ENCODE peak calls at places on chromosomes 11 and 22, in nine cellular contexts. S is spleen; B is coronary artery; M is AG10803; T is cardiac muscle cell; I is transverse colon; Y is CD4-positive, alpha-beta T cell; K is neural crest cell; E is Peyer's patch. X is an unnamed sample.
A peak's percentile ranks its signal among the peaks of the same experiment; 100 is the strongest.

GRCh38 chr22:24819941-24820461 is 14.0 kb downstream of the SGSM1 start:
- DNase-seq in T (no peak), E (no peak), I (peak; percentile 65), K (no peak), S (no peak), B (no peak), M (no peak), Y (no peak), X (no peak)

GRCh38 chr11:7436657-7437056 is 48.6 kb upstream of the OLFML1 start:
- DNase-seq in M (no peak), K (no peak), T (no peak), E (peak; percentile 47), Y (no peak), B (no peak), S (no peak), I (no peak), X (no peak)

GRCh38 chr11:117300301-117300700 is 9.2 kb downstream of the BACE1-AS start:
- DNase-seq in I (peak; percentile 23), Y (no peak), S (no peak), B (no peak), T (peak; percentile 51), K (peak; percentile 43), E (no peak), M (peak; percentile 24), X (no peak)

GRCh38 chr11:123681007-123681406 is 26.6 kb upstream of the SCN3B start:
- DNase-seq in Y (no peak), K (no peak), M (no peak), I (no peak), B (no peak), T (no peak), E (no peak), S (no peak), X (no peak)

GRCh38 chr11:79314906-79315689 is 125.7 kb downstream of the TENM4 start:
- DNase-seq in B (no peak), K (peak; percentile 23), M (peak; percentile 11), E (no peak), I (no peak), T (peak; percentile 80), S (no peak), Y (no peak), X (no peak)

GRCh38 chr22:26748845-26749244 is 91.5 kb downstream of the MIAT start:
- DNase-seq in I (no peak), Y (no peak), S (no peak), M (no peak), T (no peak), K (no peak), B (no peak), E (no peak), X (no peak)

GRCh38 chr11:78268516-78269410 is 80.0 kb downstream of the USP35 start:
- DNase-seq in K (no peak), S (no peak), M (peak; percentile 11), Y (no peak), B (no peak), I (no peak), E (no peak), T (no peak), X (no peak)

GRCh38 chr11:31809857-31810778 is 1.0 kb downstream of the PAX6 start:
- DNase-seq in T (peak; percentile 67), B (no peak), E (no peak), M (peak; percentile 46), K (peak; percentile 33), S (peak; percentile 76), Y (no peak), I (no peak), X (no peak)

GRCh38 chr11:95556342-95557151 is 233.0 kb downstream of the FAM76B start:
- DNase-seq in I (no peak), M (peak; percentile 96), E (no peak), B (no peak), Y (no peak), S (no peak), T (no peak), K (no peak), X (no peak)

GRCh38 chr11:61683961-61684869 is 4.0 kb downstream of the DAGLA start:
- DNase-seq in E (no peak), K (no peak), M (no peak), Y (peak; percentile 16), B (no peak), T (no peak), S (no peak), I (no peak), X (no peak)

GRCh38 chr22:29306830-29307657 is 594 bp downstream of the GAS2L1 start:
- DNase-seq in I (peak; percentile 85), Y (peak; percentile 30), S (peak; percentile 86), T (peak; percentile 92), K (peak; percentile 79), M (peak; percentile 71), B (peak; percentile 73), E (peak; percentile 37), X (no peak)

GRCh38 chr22:32531228-32531627 is 56.6 kb downstream of the FBXO7 start:
- DNase-seq in K (no peak), I (no peak), S (no peak), E (no peak), Y (no peak), T (peak; percentile 44), B (no peak), M (peak; percentile 73), X (no peak)

GRCh38 chr11:102283088-102283487 is 34.2 kb upstream of the BIRC3 start:
- DNase-seq in Y (no peak), B (no peak), T (no peak), S (no peak), E (no peak), M (peak; percentile 36), K (no peak), I (no peak), X (no peak)

DNA sequence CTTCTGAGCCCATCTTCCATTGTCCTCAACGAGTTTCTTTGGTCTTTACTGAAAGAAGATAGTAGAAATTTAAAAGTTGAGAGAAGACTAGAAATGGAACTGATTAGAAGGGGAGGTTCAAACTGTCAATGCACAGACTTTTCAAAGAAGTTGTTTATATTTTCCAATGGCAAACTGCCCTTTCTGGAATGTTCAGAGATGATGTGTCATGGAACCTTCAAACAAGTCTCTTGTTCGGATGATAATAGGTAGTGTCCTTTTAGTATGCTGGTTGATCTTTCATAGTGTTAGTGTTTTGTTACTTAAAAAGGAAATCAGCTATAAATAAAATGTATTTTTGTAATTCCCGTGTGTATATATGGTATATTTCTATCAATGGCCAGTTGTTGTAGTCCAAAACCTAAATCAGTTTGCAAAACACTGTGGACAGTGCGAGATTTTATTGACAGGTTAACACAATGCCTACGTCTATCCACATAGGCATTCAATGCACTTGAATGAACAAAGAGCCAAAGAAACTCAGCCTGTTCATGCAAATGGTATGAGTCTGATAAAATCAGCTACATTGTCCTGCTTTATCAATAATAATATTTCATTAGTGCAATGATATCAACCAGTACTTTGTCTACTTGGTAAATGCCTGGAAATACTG is 30.9 kb downstream of the C11orf91 start:
- DNase-seq in E (no peak), I (no peak), Y (no peak), S (no peak), K (no peak), M (no peak), B (no peak), T (no peak), X (no peak)
- TF ChIP-seq CTCF in E (no peak), I (no peak), Y (no peak), S (no peak), K (no peak), M (no peak), B (no peak), T (no peak), X (no peak)

GRCh38 chr11:65915101-65915820 is 3.6 kb downstream of the C11orf68 start:
- DNase-seq in S (no peak), K (no peak), E (no peak), M (no peak), B (no peak), T (no peak), I (no peak), Y (no peak), X (no peak)

GRCh38 chr11:65915821-65916251 is 3.0 kb downstream of the C11orf68 start:
- DNase-seq in I (peak; percentile 74), B (peak; percentile 96), T (no peak), S (peak; percentile 84), M (peak; percentile 98), Y (no peak), K (no peak), E (peak; percentile 31), X (no peak)

GRCh38 chr11:65907878-65908277 is 7.7 kb upstream of the FOSL1 start:
- DNase-seq in K (no peak), M (no peak), I (no peak), B (no peak), S (no peak), Y (no peak), E (no peak), T (no peak), X (no peak)

GRCh38 chr11:65912840-65913239 is 6.0 kb downstream of the C11orf68 start:
- DNase-seq in E (no peak), S (no peak), I (no peak), T (no peak), K (no peak), Y (no peak), M (peak; percentile 68), B (no peak), X (no peak)

DNA sequence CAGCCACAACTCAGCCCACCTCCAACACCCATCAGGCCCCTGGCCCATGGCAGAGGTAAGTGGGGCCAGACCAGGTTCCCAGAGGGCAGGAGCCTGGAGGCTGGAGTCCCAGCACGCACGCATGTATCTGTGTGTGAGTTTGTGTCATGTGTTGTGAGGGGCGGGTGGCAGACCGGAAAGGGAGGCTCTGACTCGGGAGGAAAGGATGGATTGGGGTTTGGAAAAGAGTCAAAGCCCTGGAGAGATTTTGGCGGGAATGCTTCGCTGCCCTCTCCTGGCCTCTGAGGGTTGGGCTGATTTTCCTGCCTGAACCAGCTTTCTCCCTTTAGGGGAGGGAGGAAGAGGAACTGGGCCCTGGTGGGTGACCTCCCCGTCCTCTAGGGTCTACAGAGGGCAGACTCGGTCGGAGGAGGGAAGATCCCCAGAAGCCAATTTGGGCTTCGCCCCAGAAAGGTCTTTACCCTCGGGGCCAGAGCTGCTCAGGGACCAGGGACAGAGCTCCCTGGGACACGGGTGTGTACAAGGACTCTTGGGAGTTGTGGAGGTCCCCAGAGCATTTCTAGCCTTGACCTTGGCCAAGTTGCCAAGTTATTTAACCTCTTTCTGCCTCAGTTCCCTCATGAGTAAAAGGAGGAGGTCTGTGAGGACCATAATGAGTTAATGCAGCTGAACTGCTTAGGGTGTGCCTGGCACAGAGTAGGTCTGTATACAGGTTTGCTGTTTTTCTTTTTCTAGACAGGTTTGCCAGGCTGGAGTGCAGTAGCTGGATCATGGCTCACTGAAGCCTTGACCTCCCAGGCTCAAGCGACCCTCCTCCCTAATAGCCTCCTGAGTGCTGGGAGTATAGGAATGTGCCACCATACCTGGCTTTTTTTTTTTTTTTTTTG is 6.9 kb downstream of the C11orf68 start:
- DNase-seq in S (no peak), K (peak; percentile 36), B (no peak), E (no peak), T (peak; percentile 51), I (peak; percentile 40), M (peak; percentile 89), Y (no peak), X (no peak)
- TF ChIP-seq CTCF in S (peak; percentile 7), K (peak; percentile 25), B (no peak), E (no peak), T (peak; percentile 34), I (no peak), M (peak; percentile 54), Y (no peak), X (no peak)

GRCh38 chr11:120527111-120527748 is 15.7 kb downstream of the GRIK4 start:
- DNase-seq in I (no peak), M (peak; percentile 59), Y (no peak), B (no peak), E (no peak), S (peak; percentile 64), K (peak; percentile 29), T (no peak), X (no peak)
- TF ChIP-seq CTCF in I (no peak), M (no peak), Y (no peak), B (no peak), E (no peak), S (no peak), K (peak; percentile 38), T (peak; percentile 11), X (no peak)

GRCh38 chr11:93131709-93132108 is 66.1 kb downstream of the SLC36A4 start:
- DNase-seq in Y (no peak), M (no peak), I (no peak), E (no peak), T (peak; percentile 50), K (no peak), S (no peak), B (no peak), X (no peak)
- TF ChIP-seq CTCF in Y (no peak), M (no peak), I (no peak), E (no peak), T (no peak), K (peak; percentile 28), S (no peak), B (no peak), X (no peak)

X was measured in natural killer cell.